ENCODE peak calls at places on chromosomes 4 and X, in five cellular contexts. One of them, this sample, is unnamed.

GRCh38 chr4:147843162-147843561 is 111.3 kb downstream of the ARHGAP10 start:
- DNase-seq in mammary epithelial cell: no peak
- DNase-seq in fibroblast of lung: no peak
- DNase-seq in colonic mucosa: peak
- DNase-seq in Karpas-422: peak
- DNase-seq in this sample: no peak

GRCh38 chr4:166021617-166022016 is 148.6 kb downstream of the TLL1 start:
- DNase-seq in Karpas-422: no peak
- DNase-seq in fibroblast of lung: no peak
- DNase-seq in colonic mucosa: no peak
- DNase-seq in mammary epithelial cell: no peak
- DNase-seq in this sample: no peak

GRCh38 chr4:127965803-127966175 is 583 bp downstream of the ABHD18 start:
- DNase-seq in colonic mucosa: peak
- DNase-seq in Karpas-422: peak
- DNase-seq in mammary epithelial cell: peak
- DNase-seq in fibroblast of lung: peak
- DNase-seq in this sample: peak

GRCh38 chrX:78123190-78123589 is 16.3 kb downstream of the TAF9B start:
- DNase-seq in colonic mucosa: no peak
- DNase-seq in Karpas-422: no peak
- DNase-seq in mammary epithelial cell: peak
- DNase-seq in fibroblast of lung: peak
- DNase-seq in this sample: peak

GRCh38 chr4:25031077-25031606 is 396 bp upstream of the LGI2 start:
- DNase-seq in Karpas-422: no peak
- DNase-seq in fibroblast of lung: peak
- DNase-seq in colonic mucosa: no peak
- DNase-seq in mammary epithelial cell: no peak
- DNase-seq in this sample: no peak

GRCh38 chr4:2937146-2937857 is 25.9 kb downstream of the NOP14 start:
- DNase-seq in Karpas-422: no peak
- DNase-seq in colonic mucosa: no peak
- DNase-seq in fibroblast of lung: peak
- DNase-seq in mammary epithelial cell: peak
- DNase-seq in this sample: no peak

GRCh38 chrX:19824603-19825002 is 62.8 kb downstream of the SH3KBP1 start:
- DNase-seq in fibroblast of lung: peak
- DNase-seq in Karpas-422: no peak
- DNase-seq in colonic mucosa: no peak
- DNase-seq in mammary epithelial cell: no peak
- DNase-seq in this sample: peak

GRCh38 chrX:100512471-100512870 is 72.3 kb upstream of the TNMD start:
- DNase-seq in mammary epithelial cell: peak
- DNase-seq in colonic mucosa: no peak
- DNase-seq in fibroblast of lung: peak
- DNase-seq in Karpas-422: peak
- DNase-seq in this sample: peak

GRCh38 chr4:42302348-42302747 is 94.9 kb upstream of the SHISA3 start:
- DNase-seq in mammary epithelial cell: no peak
- DNase-seq in Karpas-422: peak
- DNase-seq in colonic mucosa: peak
- DNase-seq in fibroblast of lung: no peak
- DNase-seq in this sample: peak

GRCh38 chr4:1795304-1796195 is 2.5 kb downstream of the FGFR3 start:
- DNase-seq in mammary epithelial cell: no peak
- DNase-seq in colonic mucosa: peak
- DNase-seq in fibroblast of lung: no peak
- DNase-seq in Karpas-422: no peak
- DNase-seq in this sample: no peak

GRCh38 chr4:26069218-26069617 is 155.2 kb downstream of the SMIM20 start:
- DNase-seq in fibroblast of lung: peak
- DNase-seq in Karpas-422: peak
- DNase-seq in colonic mucosa: no peak
- DNase-seq in mammary epithelial cell: no peak
- DNase-seq in this sample: peak

GRCh38 chr4:86876894-86877685 is 15.1 kb downstream of the C4orf36 start:
- DNase-seq in colonic mucosa: no peak
- DNase-seq in Karpas-422: no peak
- DNase-seq in fibroblast of lung: no peak
- DNase-seq in mammary epithelial cell: no peak
- DNase-seq in this sample: no peak

GRCh38 chr4:2302387-2303119 is 40.6 kb upstream of the MXD4 start:
- DNase-seq in colonic mucosa: peak
- DNase-seq in mammary epithelial cell: no peak
- DNase-seq in Karpas-422: no peak
- DNase-seq in fibroblast of lung: no peak
- DNase-seq in this sample: no peak

GRCh38 chr4:76948441-76949292 is 885 bp upstream of the SEPTIN11 start:
- DNase-seq in colonic mucosa: peak
- DNase-seq in mammary epithelial cell: peak
- DNase-seq in fibroblast of lung: peak
- DNase-seq in Karpas-422: peak
- DNase-seq in this sample: peak

GRCh38 chr4:5191831-5192230 is 140.6 kb downstream of the STK32B start:
- DNase-seq in mammary epithelial cell: no peak
- DNase-seq in fibroblast of lung: no peak
- DNase-seq in Karpas-422: no peak
- DNase-seq in colonic mucosa: no peak
- DNase-seq in this sample: no peak

GRCh38 chr4:153207561-153207960 is 3.3 kb downstream of the TRIM2 start:
- DNase-seq in Karpas-422: no peak
- DNase-seq in fibroblast of lung: no peak
- DNase-seq in mammary epithelial cell: no peak
- DNase-seq in colonic mucosa: peak
- DNase-seq in this sample: peak

GRCh38 chrX:29545878-29546277 is 669.5 kb upstream of the MAGEB2 start:
- DNase-seq in colonic mucosa: no peak
- DNase-seq in mammary epithelial cell: no peak
- DNase-seq in fibroblast of lung: no peak
- DNase-seq in Karpas-422: no peak
- DNase-seq in this sample: no peak

GRCh38 chr4:54092800-54093608 is 7.0 kb upstream of the GSX2 start:
- DNase-seq in mammary epithelial cell: no peak
- DNase-seq in colonic mucosa: no peak
- DNase-seq in fibroblast of lung: no peak
- DNase-seq in Karpas-422: no peak
- DNase-seq in this sample: no peak

GRCh38 chrX:131812847-131813825 is 210.0 kb upstream of the STK26 start:
- DNase-seq in mammary epithelial cell: peak
- DNase-seq in Karpas-422: peak
- DNase-seq in fibroblast of lung: peak
- DNase-seq in colonic mucosa: peak
- DNase-seq in this sample: peak

GRCh38 chrX:74090049-74090448 is 213.9 kb upstream of the ZCCHC13 start:
- DNase-seq in colonic mucosa: no peak
- DNase-seq in mammary epithelial cell: no peak
- DNase-seq in fibroblast of lung: no peak
- DNase-seq in Karpas-422: no peak
- DNase-seq in this sample: no peak

GRCh38 chr4:1408418-1408817 is 2.2 kb upstream of the NKX1-1 start:
- DNase-seq in fibroblast of lung: no peak
- DNase-seq in mammary epithelial cell: no peak
- DNase-seq in Karpas-422: no peak
- DNase-seq in colonic mucosa: no peak
- DNase-seq in this sample: no peak

GRCh38 chrX:10296581-10296980 is 139.8 kb downstream of the CLCN4 start:
- DNase-seq in fibroblast of lung: peak
- DNase-seq in colonic mucosa: no peak
- DNase-seq in mammary epithelial cell: no peak
- DNase-seq in Karpas-422: no peak
- DNase-seq in this sample: peak
- H3K9ac ChIP-seq in fibroblast of lung: no peak
- H3K9ac ChIP-seq in colonic mucosa: no peak
- H3K9ac ChIP-seq in mammary epithelial cell: no peak
- H3K9ac ChIP-seq in Karpas-422: no peak
- H3K9ac ChIP-seq in this sample: no peak

GRCh38 chrX:47629419-47630210 is at the start of gene CFP:
- DNase-seq in fibroblast of lung: no peak
- DNase-seq in mammary epithelial cell: no peak
- DNase-seq in Karpas-422: no peak
- DNase-seq in colonic mucosa: no peak
- DNase-seq in this sample: no peak
- H3K9ac ChIP-seq in fibroblast of lung: no peak
- H3K9ac ChIP-seq in mammary epithelial cell: no peak
- H3K9ac ChIP-seq in Karpas-422: no peak
- H3K9ac ChIP-seq in colonic mucosa: no peak
- H3K9ac ChIP-seq in this sample: no peak

GRCh38 chr4:72567821-72568620 is 1.0 kb downstream of the ADAMTS3 start:
- DNase-seq in colonic mucosa: peak
- DNase-seq in Karpas-422: no peak
- DNase-seq in mammary epithelial cell: peak
- DNase-seq in fibroblast of lung: peak
- DNase-seq in this sample: peak

GRCh38 chr4:72564789-72565188 is 4.2 kb downstream of the ADAMTS3 start:
- DNase-seq in Karpas-422: no peak
- DNase-seq in fibroblast of lung: no peak
- DNase-seq in mammary epithelial cell: no peak
- DNase-seq in colonic mucosa: no peak
- DNase-seq in this sample: no peak

GRCh38 chr4:72568959-72569718 is at the start of gene ADAMTS3:
- DNase-seq in colonic mucosa: peak
- DNase-seq in fibroblast of lung: peak
- DNase-seq in mammary epithelial cell: peak
- DNase-seq in Karpas-422: no peak
- DNase-seq in this sample: peak

GRCh38 chr4:72566573-72566972 is 2.4 kb downstream of the ADAMTS3 start:
- DNase-seq in Karpas-422: no peak
- DNase-seq in colonic mucosa: no peak
- DNase-seq in mammary epithelial cell: no peak
- DNase-seq in fibroblast of lung: no peak
- DNase-seq in this sample: no peak

DNA sequence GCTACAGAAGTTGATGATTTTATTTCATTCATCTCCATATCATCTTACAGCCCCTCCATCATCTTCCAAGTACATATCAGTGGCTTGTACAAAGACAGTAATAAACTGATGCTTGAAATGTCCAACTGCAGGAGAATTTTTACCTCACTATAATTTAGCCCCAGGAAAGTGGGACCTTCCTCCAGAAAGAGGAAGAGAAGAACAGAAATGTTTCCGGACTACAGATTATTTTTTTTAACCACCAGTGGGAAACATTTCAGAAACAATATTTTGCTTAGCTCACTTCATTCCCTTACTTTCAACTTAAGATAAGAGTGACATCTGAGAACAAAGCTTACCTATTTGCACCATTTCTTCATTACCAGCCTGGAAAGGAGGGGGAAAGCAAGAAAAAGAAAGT is 2.0 kb downstream of the ADAMTS3 start:
- DNase-seq in Karpas-422: no peak
- DNase-seq in mammary epithelial cell: no peak
- DNase-seq in fibroblast of lung: no peak
- DNase-seq in colonic mucosa: no peak
- DNase-seq in this sample: no peak
- H3K9ac ChIP-seq in Karpas-422: no peak
- H3K9ac ChIP-seq in mammary epithelial cell: no peak
- H3K9ac ChIP-seq in fibroblast of lung: no peak
- H3K9ac ChIP-seq in colonic mucosa: peak
- H3K9ac ChIP-seq in this sample: no peak

DNA sequence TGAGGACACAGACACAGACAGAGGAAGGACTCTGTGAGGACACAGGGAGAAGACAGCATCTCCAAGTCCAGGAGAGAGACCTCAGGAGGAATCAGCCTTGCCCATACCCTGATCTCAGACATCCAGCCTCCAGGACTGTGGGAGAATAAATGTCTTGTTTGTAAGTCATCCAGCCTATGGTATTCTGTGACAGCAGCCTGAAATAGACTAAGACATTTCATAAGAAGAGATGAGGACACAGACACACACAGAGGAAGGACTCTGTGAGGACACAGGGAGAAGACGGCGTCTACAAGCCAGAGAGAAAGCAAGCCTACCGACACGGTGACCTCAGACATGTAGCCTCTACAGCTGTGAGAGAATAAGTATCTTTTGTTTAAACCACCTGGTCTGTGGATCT is 112.1 kb downstream of the DHRSX start:
- DNase-seq in mammary epithelial cell: no peak
- DNase-seq in fibroblast of lung: no peak
- DNase-seq in colonic mucosa: no peak
- DNase-seq in Karpas-422: no peak
- DNase-seq in this sample: no peak
- H3K9ac ChIP-seq in mammary epithelial cell: no peak
- H3K9ac ChIP-seq in fibroblast of lung: no peak
- H3K9ac ChIP-seq in colonic mucosa: no peak
- H3K9ac ChIP-seq in Karpas-422: no peak
- H3K9ac ChIP-seq in this sample: no peak

DNA sequence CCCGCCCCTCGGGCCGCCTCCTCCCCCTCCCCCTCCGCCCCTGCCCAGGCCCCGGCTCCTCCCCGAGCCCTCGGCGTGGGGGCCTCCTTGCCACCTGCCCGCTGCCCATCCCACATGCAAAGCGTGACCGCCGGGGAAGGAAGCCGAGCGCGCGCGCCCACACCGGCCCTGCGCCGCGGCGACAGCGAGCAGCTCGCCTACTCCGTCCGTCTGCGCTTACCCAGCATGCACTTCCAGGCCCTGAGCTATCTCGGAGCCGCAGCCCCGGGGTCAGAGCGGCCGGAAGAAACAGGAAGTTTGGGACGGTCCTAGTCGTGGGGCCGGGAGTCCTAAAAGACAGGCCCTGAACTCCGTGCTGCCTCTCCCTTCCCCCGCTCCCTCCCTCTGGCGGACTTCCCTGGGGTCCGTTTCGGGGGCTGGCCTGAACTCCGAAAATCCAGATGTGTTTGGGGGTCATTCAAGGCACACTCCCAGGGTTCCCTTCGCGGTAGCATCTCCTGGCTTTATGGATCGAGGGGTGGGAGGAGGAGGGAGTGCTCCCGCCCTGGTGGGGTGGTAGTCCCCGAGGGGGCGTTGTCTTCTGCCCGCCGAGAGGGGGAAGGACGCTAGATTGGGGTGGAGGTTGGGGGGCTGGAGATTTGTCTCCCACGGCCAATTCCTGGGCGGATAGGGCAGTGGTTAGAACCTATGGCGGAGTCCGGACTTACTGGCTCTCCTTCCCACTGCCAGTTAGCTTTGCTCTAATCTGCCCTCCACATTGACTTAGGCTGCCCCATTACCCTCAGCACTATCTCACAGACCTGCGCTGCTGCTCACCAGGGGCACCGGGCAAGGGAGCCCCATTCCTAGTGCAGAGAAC is 25.0 kb upstream of the BCORL1 start:
- DNase-seq in Karpas-422: peak
- DNase-seq in fibroblast of lung: peak
- DNase-seq in mammary epithelial cell: no peak
- DNase-seq in colonic mucosa: peak
- DNase-seq in this sample: peak
- H3K9ac ChIP-seq in Karpas-422: peak
- H3K9ac ChIP-seq in fibroblast of lung: peak
- H3K9ac ChIP-seq in mammary epithelial cell: no peak
- H3K9ac ChIP-seq in colonic mucosa: peak
- H3K9ac ChIP-seq in this sample: no peak

This sample was measured in IMR-90.